ENCODE peak calls at places on chromosomes 3 and 15, in seven cellular contexts. Q is lower leg skin, C is fibroblast of pulmonary artery, W is psoas muscle, I is heart left ventricle, H is PC-3, L is AG10803. X is an unnamed sample.

GRCh38 chr3:21795152-21795837 is 44.3 kb upstream of the ZNF385D start:
- DNase-seq in Q (no peak), W (peak), C (no peak), I (peak), H (no peak), L (peak), X (no peak)

GRCh38 chr3:27559835-27560234 is 75.7 kb upstream of the SLC4A7 start:
- DNase-seq in Q (peak), C (peak), W (peak), L (peak), I (peak), H (no peak), X (peak)

GRCh38 chr3:85297291-85297690 is 338.5 kb downstream of the CADM2 start:
- DNase-seq in W (no peak), H (no peak), C (no peak), I (no peak), L (no peak), Q (no peak), X (no peak)

GRCh38 chr3:178522200-178523052 is 13.8 kb upstream of the KCNMB2 start:
- DNase-seq in W (no peak), Q (no peak), I (no peak), L (no peak), C (no peak), H (no peak), X (no peak)

GRCh38 chr3:50245831-50246516 is 10.0 kb downstream of the GNAI2 start:
- DNase-seq in C (peak), W (peak), Q (peak), L (peak), I (peak), H (peak), X (peak)

GRCh38 chr3:2098398-2099027 is at the start of gene CNTN4:
- DNase-seq in W (peak), L (no peak), C (no peak), H (no peak), Q (no peak), I (peak), X (peak)

GRCh38 chr15:62173215-62173614 is 8.1 kb upstream of the C2CD4B start:
- DNase-seq in H (peak), W (peak), C (peak), I (peak), Q (no peak), L (no peak), X (peak)

GRCh38 chr3:14371573-14372474 is 30.6 kb upstream of the SLC6A6 start:
- DNase-seq in W (peak), I (peak), L (peak), Q (peak), H (peak), C (peak), X (peak)

GRCh38 chr3:125310623-125311076 is 64.5 kb downstream of the ZNF148 start:
- DNase-seq in H (no peak), I (no peak), L (no peak), C (no peak), W (no peak), Q (no peak), X (no peak)

GRCh38 chr3:29465836-29466235 is 185.0 kb downstream of the RBMS3 start:
- DNase-seq in W (no peak), I (no peak), L (peak), H (no peak), C (peak), Q (no peak), X (peak)

GRCh38 chr15:38514601-38515000 is 50.0 kb downstream of the RASGRP1 start:
- DNase-seq in C (no peak), H (no peak), W (no peak), Q (no peak), I (no peak), L (no peak), X (no peak)

GRCh38 chr3:105830836-105831235 is 38.0 kb downstream of the CBLB start:
- DNase-seq in L (no peak), H (no peak), Q (no peak), C (no peak), W (no peak), I (no peak), X (no peak)

GRCh38 chr3:114336122-114336697 is 42.4 kb downstream of the TIGIT start:
- DNase-seq in H (no peak), Q (no peak), L (peak), I (no peak), C (peak), W (no peak), X (no peak)

GRCh38 chr3:105823149-105823866 is 45.5 kb downstream of the CBLB start:
- DNase-seq in H (peak), I (no peak), Q (no peak), L (peak), C (peak), W (no peak), X (peak)

GRCh38 chr15:29731865-29732264 is 90.4 kb downstream of the TJP1 start:
- DNase-seq in L (no peak), W (no peak), Q (no peak), I (no peak), C (no peak), H (peak), X (no peak)

GRCh38 chr3:24846286-24846860 is 351.7 kb upstream of the THRB start:
- DNase-seq in L (no peak), C (no peak), Q (no peak), W (no peak), H (no peak), I (no peak), X (no peak)

GRCh38 chr3:194548346-194549321 is 61.8 kb upstream of the ATP13A3 start:
- DNase-seq in H (no peak), L (no peak), Q (no peak), C (no peak), W (no peak), I (no peak), X (no peak)

GRCh38 chr3:182567666-182568065 is 225.6 kb upstream of the ATP11B start:
- DNase-seq in Q (no peak), C (no peak), W (no peak), H (no peak), I (no peak), L (no peak), X (no peak)

GRCh38 chr3:186281172-186281571 is 80.9 kb downstream of the DGKG start:
- DNase-seq in Q (no peak), C (peak), W (no peak), L (peak), H (peak), I (no peak), X (peak)

GRCh38 chr3:52205727-52206372 is 7.9 kb downstream of the ALAS1 start:
- DNase-seq in H (peak), L (no peak), C (no peak), W (no peak), I (no peak), Q (no peak), X (peak)

GRCh38 chr15:28023422-28023821 is 75.7 kb downstream of the OCA2 start:
- DNase-seq in I (no peak), C (no peak), L (no peak), W (no peak), H (no peak), Q (no peak), X (no peak)

GRCh38 chr3:77066829-77067228 is 26.9 kb downstream of the ROBO2 start:
- DNase-seq in L (no peak), H (no peak), Q (no peak), I (no peak), W (no peak), C (no peak), X (no peak)

GRCh38 chr3:72129384-72130094 is 344.6 kb upstream of the PROK2 start:
- DNase-seq in W (no peak), C (peak), L (peak), Q (no peak), I (no peak), H (no peak), X (no peak)

GRCh38 chr3:123773681-123774431 is 110.3 kb downstream of the MYLK start:
- DNase-seq in W (peak), I (no peak), H (no peak), C (no peak), Q (peak), L (peak), X (no peak)

GRCh38 chr15:77659350-77660321 is 26.9 kb upstream of the LINGO1 start:
- DNase-seq in H (peak), Q (no peak), C (peak), W (peak), I (peak), L (peak), X (peak)

GRCh38 chr3:195766671-195767070 is 45.1 kb downstream of the MUC4 start:
- DNase-seq in H (no peak), I (no peak), C (no peak), Q (no peak), W (no peak), L (no peak), X (no peak)

GRCh38 chr3:180646187-180646790 is 33.0 kb downstream of the CCDC39 start:
- DNase-seq in L (no peak), W (no peak), H (peak), C (peak), Q (no peak), I (no peak), X (peak)
- TF ChIP-seq CTCF in L (peak), W (no peak), H (peak), C (peak), Q (no peak), I (no peak), X (peak)

GRCh38 chr15:69305204-69305931 is 6.7 kb downstream of the PAQR5 start:
- DNase-seq in L (peak), C (peak), W (peak), I (no peak), Q (no peak), H (peak), X (peak)

GRCh38 chr15:69307939-69308338 is 9.2 kb downstream of the PAQR5 start:
- DNase-seq in Q (no peak), W (no peak), I (no peak), L (no peak), H (peak), C (no peak), X (no peak)

GRCh38 chr15:69303337-69304175 is 4.8 kb downstream of the PAQR5 start:
- DNase-seq in I (no peak), C (peak), L (peak), H (peak), W (no peak), Q (no peak), X (no peak)

GRCh38 chr15:69304176-69304533 is 5.4 kb downstream of the PAQR5 start:
- DNase-seq in L (peak), H (peak), Q (no peak), W (no peak), I (no peak), C (peak), X (peak)

GRCh38 chr15:69305933-69306568 is 7.3 kb downstream of the PAQR5 start:
- DNase-seq in W (no peak), H (no peak), Q (no peak), C (no peak), I (no peak), L (no peak), X (no peak)
- H3K4me3 ChIP-seq in W (no peak), H (no peak), Q (no peak), C (no peak), I (no peak), L (no peak), X (no peak)

GRCh38 chr15:49361370-49361769 is 61.7 kb upstream of the FGF7 start:
- DNase-seq in Q (no peak), W (no peak), H (no peak), I (no peak), C (no peak), L (no peak), X (no peak)
- TF ChIP-seq CTCF in Q (no peak), W (no peak), H (no peak), I (no peak), C (no peak), L (no peak), X (no peak)

DNA sequence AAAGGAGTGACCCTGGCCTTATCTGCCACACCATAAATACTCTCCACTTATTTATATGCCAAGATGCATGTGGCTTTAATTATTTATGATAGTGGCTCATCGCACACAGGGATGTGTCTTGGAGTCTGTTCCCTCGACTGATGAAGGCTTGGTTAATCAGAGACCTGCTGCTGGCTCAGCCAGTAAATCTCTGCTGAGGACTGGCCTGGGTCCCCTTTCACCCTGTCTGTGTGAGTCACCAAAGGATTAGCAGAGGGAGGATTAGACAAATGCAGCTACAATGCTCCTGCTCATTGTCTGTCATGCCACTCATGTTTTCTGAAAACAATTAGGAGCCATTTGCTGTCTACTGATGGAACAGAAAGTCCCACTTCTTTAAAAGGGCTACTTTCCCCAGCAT is 226.8 kb downstream of the NTRK3 start:
- DNase-seq in I (no peak), W (no peak), Q (no peak), H (no peak), C (no peak), L (peak), X (no peak)
- H3K4me3 ChIP-seq in I (no peak), W (no peak), Q (no peak), H (no peak), C (no peak), L (no peak), X (no peak)

GRCh38 chr15:60734846-60735245 is 255.9 kb upstream of the ICE2 start:
- DNase-seq in H (no peak), Q (no peak), W (no peak), I (no peak), C (no peak), L (no peak), X (no peak)

GRCh38 chr15:60731583-60732130 is 252.7 kb upstream of the ICE2 start:
- DNase-seq in I (no peak), L (peak), W (no peak), Q (no peak), H (no peak), C (no peak), X (no peak)

GRCh38 chr15:60735559-60736047 is 256.7 kb upstream of the ICE2 start:
- DNase-seq in I (no peak), Q (no peak), W (no peak), C (no peak), H (no peak), L (no peak), X (no peak)

GRCh38 chr15:60729850-60730458 is 251.0 kb upstream of the ICE2 start:
- DNase-seq in W (no peak), L (no peak), C (no peak), Q (no peak), I (no peak), H (no peak), X (no peak)

GRCh38 chr15:60733196-60733595 is 254.3 kb upstream of the ICE2 start:
- DNase-seq in L (no peak), C (no peak), W (no peak), H (no peak), I (no peak), Q (no peak), X (no peak)
- TF ChIP-seq CTCF in L (no peak), C (no peak), W (no peak), H (no peak), I (no peak), Q (no peak), X (no peak)

GRCh38 chr3:147397155-147397888 is 9.0 kb downstream of the ZIC4 start:
- DNase-seq in C (no peak), Q (no peak), I (no peak), W (no peak), H (no peak), L (no peak), X (no peak)

GRCh38 chr3:147398841-147399534 is 7.4 kb downstream of the ZIC4 start:
- DNase-seq in H (peak), Q (no peak), L (no peak), I (no peak), C (no peak), W (no peak), X (peak)

GRCh38 chr3:147397911-147398809 is 8.2 kb downstream of the ZIC4 start:
- DNase-seq in I (no peak), W (no peak), Q (no peak), L (no peak), C (no peak), H (no peak), X (no peak)

GRCh38 chr3:147395975-147396708 is 10.2 kb downstream of the ZIC4 start:
- DNase-seq in W (no peak), C (no peak), Q (no peak), L (no peak), H (no peak), I (no peak), X (no peak)

DNA sequence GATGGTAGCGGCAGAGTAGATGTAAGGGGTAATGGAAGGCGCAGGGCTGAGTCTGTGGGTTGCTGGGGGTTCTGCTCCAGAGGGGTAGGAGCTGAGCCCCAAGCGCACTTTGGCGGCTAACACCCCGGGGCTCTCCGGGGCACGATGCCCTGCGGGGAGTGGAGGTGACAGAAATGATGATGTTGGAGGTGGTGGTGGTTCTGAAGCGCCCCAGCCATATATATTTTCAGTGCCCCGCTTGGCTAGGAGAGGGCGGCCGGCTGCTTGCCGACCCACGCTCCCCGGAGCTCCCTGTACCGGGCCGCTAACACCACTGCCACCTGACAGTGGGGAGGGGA is 9.7 kb downstream of the ZIC4 start:
- DNase-seq in W (no peak), L (no peak), I (no peak), C (no peak), H (no peak), Q (no peak), X (no peak)
- H3K4me3 ChIP-seq in W (no peak), L (no peak), I (no peak), C (no peak), H (no peak), Q (no peak), X (no peak)